ENCODE peak calls at places on chromosomes 13 and 19, in four cellular contexts. N is tibial artery, Y is Caco-2, S is cardiac fibroblast. G is an unnamed sample.
A peak's percentile ranks its signal among the peaks of the same experiment; 100 is the strongest.

GRCh38 chr13:42116225-42116624 is 67.8 kb downstream of the DGKH start:
- DNase-seq in N (no peak), Y (peak; percentile 28), S (peak; percentile 18), G (no peak)

GRCh38 chr13:106473174-106473573 is 62.3 kb downstream of the EFNB2 start:
- DNase-seq in N (no peak), Y (no peak), S (no peak), G (no peak)

GRCh38 chr19:49361438-49362047 is 673 bp downstream of the TEAD2 start:
- DNase-seq in N (peak; percentile 77), Y (peak; percentile 61), S (peak; percentile 93), G (no peak)

GRCh38 chr19:46718157-46718933 is 1.4 kb upstream of the PRKD2 start:
- DNase-seq in N (no peak), Y (peak; percentile 49), S (no peak), G (peak; percentile 89)

GRCh38 chr19:14089662-14090508 is 666 bp downstream of the SAMD1 start:
- DNase-seq in N (peak; percentile 47), Y (peak; percentile 62), S (peak; percentile 68), G (peak; percentile 83)

GRCh38 chr19:40139533-40140287 is 49.0 kb upstream of the ZNF780A start:
- DNase-seq in N (no peak), Y (peak; percentile 42), S (peak; percentile 71), G (peak; percentile 73)

GRCh38 chr13:24216176-24216575 is 55.7 kb downstream of the SPATA13 start:
- DNase-seq in N (no peak), Y (no peak), S (no peak), G (no peak)

GRCh38 chr19:46271488-46272197 is 25.2 kb upstream of the HIF3A start:
- DNase-seq in N (no peak), Y (no peak), S (peak; percentile 78), G (peak; percentile 35)

GRCh38 chr19:12666305-12667048 is at the start of the genes MAN2B1 and WDR83:
- DNase-seq in N (peak; percentile 76), Y (peak; percentile 80), S (peak; percentile 67), G (peak; percentile 83)

GRCh38 chr19:11673608-11674041 is 65.1 kb downstream of the ZNF823 start:
- DNase-seq in N (peak; percentile 67), Y (peak; percentile 37), S (peak; percentile 78), G (no peak)

GRCh38 chr19:15864824-15865223 is 33.0 kb downstream of the CYP4F2 start:
- DNase-seq in N (no peak), Y (no peak), S (no peak), G (no peak)

GRCh38 chr19:23046743-23047142 is 43.8 kb upstream of the ZNF728 start:
- DNase-seq in N (no peak), Y (no peak), S (no peak), G (no peak)

GRCh38 chr19:9109959-9110358 is 2.7 kb upstream of the OR7G2 start:
- DNase-seq in N (no peak), Y (no peak), S (no peak), G (no peak)

GRCh38 chr19:56538254-56538760 is 441 bp upstream of the ZFP28 start:
- DNase-seq in N (peak; percentile 86), Y (no peak), S (peak; percentile 92), G (no peak)

GRCh38 chr13:76043882-76044281 is 407.8 kb downstream of the LMO7 start:
- DNase-seq in N (no peak), Y (no peak), S (no peak), G (no peak)

GRCh38 chr13:36115306-36115705 is 15.9 kb downstream of the DCLK1 start:
- DNase-seq in N (no peak), Y (no peak), S (no peak), G (no peak)

GRCh38 chr19:49788857-49789256 is 22.1 kb downstream of the AP2A1 start:
- DNase-seq in N (no peak), Y (no peak), S (no peak), G (no peak)

GRCh38 chr19:16062789-16063188 is 13.5 kb upstream of the TPM4 start:
- DNase-seq in N (peak; percentile 54), Y (peak; percentile 71), S (no peak), G (peak; percentile 72)

GRCh38 chr13:86741762-86742285 is 929.3 kb upstream of the SLITRK5 start:
- DNase-seq in N (no peak), Y (no peak), S (no peak), G (no peak)

GRCh38 chr13:26785845-26786630 is 25.5 kb upstream of the GPR12 start:
- DNase-seq in N (peak; percentile 37), Y (no peak), S (peak; percentile 4), G (peak; percentile 19)

GRCh38 chr13:46347277-46347676 is 39.8 kb downstream of the RUBCNL start:
- DNase-seq in N (no peak), Y (no peak), S (no peak), G (no peak)

GRCh38 chr13:73334459-73334858 is 275.7 kb downstream of the KLF5 start:
- DNase-seq in N (no peak), Y (no peak), S (peak; percentile 13), G (no peak)

GRCh38 chr19:19817357-19817756 is 4.2 kb downstream of the ZNF506 start:
- DNase-seq in N (no peak), Y (no peak), S (no peak), G (no peak)

GRCh38 chr19:58317481-58318072 is 9.2 kb upstream of the ZSCAN22 start:
- DNase-seq in N (no peak), Y (peak; percentile 57), S (peak; percentile 55), G (peak; percentile 20)

GRCh38 chr19:32469796-32470195 is 64.2 kb downstream of the DPY19L3 start:
- DNase-seq in N (no peak), Y (no peak), S (no peak), G (no peak)

GRCh38 chr13:50255639-50256038 is 240.4 kb downstream of the KCNRG start:
- DNase-seq in N (no peak), Y (no peak), S (no peak), G (peak; percentile 6)

GRCh38 chr13:24740014-24740890 is 23.7 kb upstream of the RNF17 start:
- DNase-seq in N (no peak), Y (no peak), S (no peak), G (no peak)

GRCh38 chr13:33183431-33184130 is 102.0 kb downstream of the STARD13 start:
- DNase-seq in N (no peak), Y (no peak), S (no peak), G (no peak)

GRCh38 chr13:86986448-86986847 is 684.7 kb upstream of the SLITRK5 start:
- DNase-seq in N (no peak), Y (no peak), S (peak; percentile 3), G (no peak)

GRCh38 chr13:26971990-26972888 is 199.4 kb downstream of the USP12 start:
- DNase-seq in N (no peak), Y (peak; percentile 76), S (no peak), G (peak; percentile 50)

GRCh38 chr19:18433735-18434398 is 4.1 kb downstream of the ISYNA1 start:
- DNase-seq in N (no peak), Y (no peak), S (no peak), G (no peak)

GRCh38 chr13:46992383-46992952 is 95.6 kb upstream of the HTR2A start:
- DNase-seq in N (no peak), Y (peak; percentile 35), S (peak; percentile 40), G (peak; percentile 62)

GRCh38 chr19:33819496-33819874 is 22.8 kb downstream of the KCTD15 start:
- DNase-seq in N (no peak), Y (no peak), S (no peak), G (no peak)

GRCh38 chr13:91768746-91769145 is 370.3 kb downstream of the GPC5 start:
- DNase-seq in N (no peak), Y (no peak), S (no peak), G (no peak)

GRCh38 chr19:45539460-45539859 is 32.2 kb downstream of the VASP start:
- DNase-seq in N (no peak), Y (no peak), S (no peak), G (no peak)

GRCh38 chr13:50410921-50411712 is 395.9 kb downstream of the KCNRG start:
- DNase-seq in N (peak; percentile 28), Y (peak; percentile 81), S (peak; percentile 82), G (no peak)

GRCh38 chr19:6211632-6212402 is 68.0 kb downstream of the MLLT1 start:
- DNase-seq in N (no peak), Y (no peak), S (no peak), G (no peak)

GRCh38 chr13:98504029-98504351 is 72.9 kb downstream of the STK24 start:
- DNase-seq in N (no peak), Y (no peak), S (no peak), G (no peak)

GRCh38 chr13:98506343-98507059 is 70.4 kb downstream of the STK24 start:
- DNase-seq in N (no peak), Y (no peak), S (no peak), G (no peak)

GRCh38 chr13:98507060-98507797 is 69.7 kb downstream of the STK24 start:
- DNase-seq in N (peak; percentile 68), Y (no peak), S (peak; percentile 79), G (no peak)

GRCh38 chr13:98503175-98504028 is 73.5 kb downstream of the STK24 start:
- DNase-seq in N (no peak), Y (no peak), S (no peak), G (peak; percentile 32)

DNA sequence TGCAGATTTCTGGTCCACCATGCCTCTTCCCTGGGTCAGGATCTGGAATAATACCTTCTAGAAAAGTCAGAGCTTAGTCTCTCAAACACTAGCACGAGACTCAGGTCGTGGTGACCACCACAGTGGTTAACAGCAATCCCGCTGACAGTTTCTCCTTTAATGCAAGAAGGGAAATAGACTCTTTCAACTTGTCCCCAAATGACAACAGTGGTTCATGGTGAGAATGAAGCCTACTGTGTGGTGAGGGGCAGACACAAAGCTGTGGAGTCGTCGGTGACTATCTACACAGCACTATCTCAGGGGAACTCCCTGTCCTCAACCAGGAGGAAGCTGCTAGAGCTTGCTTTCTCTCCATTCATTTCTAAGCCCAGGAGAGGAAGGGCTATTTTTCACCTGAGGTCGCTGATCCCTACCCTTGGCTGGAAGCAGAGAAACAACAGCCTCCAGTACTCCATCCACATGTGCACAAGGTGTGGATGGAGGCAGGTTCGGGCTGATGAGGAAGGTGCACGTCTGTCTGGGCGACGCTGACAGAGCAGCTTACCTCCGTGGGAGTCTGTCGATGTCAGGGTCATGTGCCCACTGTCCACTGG is 72.4 kb downstream of the STK24 start:
- DNase-seq in N (no peak), Y (no peak), S (no peak), G (peak; percentile 81)
- H3K4me3 ChIP-seq in N (no peak overlapping the region), Y (no peak overlapping the region), S (no peak overlapping the region), G (no peak overlapping the region)

GRCh38 chr13:93818345-93818744 is 591.7 kb downstream of the GPC6 start:
- DNase-seq in N (no peak), Y (no peak), S (no peak), G (no peak)
- TF ChIP-seq CTCF in N (no peak), Y (no peak), S (no peak), G (no peak)

GRCh38 chr13:30564489-30564888 is 53.2 kb upstream of the USPL1 start:
- DNase-seq in N (no peak), Y (no peak), S (no peak), G (no peak)

GRCh38 chr13:30567072-30567471 is 50.6 kb upstream of the USPL1 start:
- DNase-seq in N (no peak), Y (no peak), S (no peak), G (no peak)

GRCh38 chr13:30565658-30566057 is 52.1 kb upstream of the USPL1 start:
- DNase-seq in N (no peak), Y (no peak), S (no peak), G (no peak)

GRCh38 chr13:30572859-30573275 is 44.9 kb upstream of the USPL1 start:
- DNase-seq in N (no peak), Y (no peak), S (peak; percentile 67), G (peak; percentile 59)

GRCh38 chr13:30569901-30570576 is 47.7 kb upstream of the USPL1 start:
- DNase-seq in N (peak; percentile 45), Y (no peak), S (peak; percentile 91), G (no peak)
- H3K4me3 ChIP-seq in N (no peak overlapping the region), Y (no peak overlapping the region), S (no peak overlapping the region), G (no peak overlapping the region)

GRCh38 chr19:7682175-7682855 is 1.7 kb downstream of the TRAPPC5 start:
- DNase-seq in N (no peak), Y (no peak), S (no peak), G (no peak)
- TF ChIP-seq CTCF in N (no peak), Y (no peak), S (no peak), G (no peak)

G was measured in GM12865.